ENCODE peak calls at places on chromosomes 3 and 15, in four cellular contexts. Y is kidney epithelial cell, R is heart left ventricle, E is IMR-90. M is an unnamed sample.

GRCh38 chr3:27643355-27643754 is 78.8 kb downstream of the EOMES start:
- DNase-seq in Y (no peak), R (no peak), E (peak), M (no peak)

GRCh38 chr3:186365202-186365974 is 3.4 kb upstream of the DGKG start:
- DNase-seq in Y (no peak), R (peak), E (peak), M (no peak)

GRCh38 chr3:13009132-13009945 is 63.9 kb downstream of the IQSEC1 start:
- DNase-seq in Y (no peak), R (peak), E (no peak), M (no peak)

GRCh38 chr3:29057326-29057725 is 223.5 kb upstream of the RBMS3 start:
- DNase-seq in Y (peak), R (no peak), E (peak), M (no peak)

GRCh38 chr15:71411538-71412482 is 296.5 kb downstream of the THSD4 start:
- DNase-seq in Y (peak), R (no peak), E (peak), M (no peak)

GRCh38 chr15:91271565-91272153 is 171.6 kb downstream of the SV2B start:
- DNase-seq in Y (peak), R (peak), E (peak), M (peak)

GRCh38 chr15:40340740-40341400 is at the start of gene CCDC9B:
- DNase-seq in Y (peak), R (peak), E (peak), M (peak)

GRCh38 chr15:29675791-29676301 is 146.4 kb downstream of the TJP1 start:
- DNase-seq in Y (no peak), R (no peak), E (no peak), M (no peak)

GRCh38 chr15:36579792-36580431 is 486 bp downstream of the CDIN1 start:
- DNase-seq in Y (no peak), R (peak), E (no peak), M (no peak)

GRCh38 chr3:38002291-38002876 is 11.8 kb downstream of the VILL start:
- DNase-seq in Y (no peak), R (peak), E (no peak), M (no peak)

GRCh38 chr3:122794779-122795673 is at the start of gene SLC49A4:
- DNase-seq in Y (peak), R (peak), E (peak), M (peak)

GRCh38 chr3:13894096-13894811 is 14.4 kb upstream of the WNT7A start:
- DNase-seq in Y (no peak), R (no peak), E (no peak), M (no peak)

GRCh38 chr3:46994801-46995731 is 15.6 kb downstream of the NBEAL2 start:
- DNase-seq in Y (no peak), R (peak), E (no peak), M (no peak)

GRCh38 chr3:114121996-114122709 is 56.7 kb downstream of the DRD3 start:
- DNase-seq in Y (no peak), R (no peak), E (peak), M (peak)

GRCh38 chr15:58525926-58526538 is 94.2 kb downstream of the LIPC start:
- DNase-seq in Y (no peak), R (no peak), E (no peak), M (no peak)

GRCh38 chr3:73669268-73669667 is 44.5 kb upstream of the PDZRN3 start:
- DNase-seq in Y (no peak), R (no peak), E (peak), M (no peak)

DNA sequence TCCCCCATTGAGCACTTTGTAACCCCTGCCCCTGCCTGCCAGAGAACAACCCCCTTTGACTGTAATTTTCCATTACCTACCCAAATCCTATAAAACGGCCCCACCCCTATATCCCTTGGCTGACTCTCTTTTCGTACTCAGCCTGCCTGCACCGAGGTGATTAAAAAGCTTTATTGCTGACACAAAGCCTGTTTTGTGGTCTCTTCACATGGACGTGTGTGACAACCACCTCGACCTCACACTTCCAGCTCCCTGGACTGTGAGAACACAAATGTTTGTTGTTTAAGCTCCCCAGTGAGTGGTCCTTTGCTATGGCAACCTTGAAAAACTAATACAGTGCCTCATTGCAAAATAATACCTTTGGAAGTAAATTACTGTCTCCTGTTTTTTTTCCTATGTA is 299.2 kb upstream of the POU1F1 start:
- DNase-seq in Y (no peak), R (no peak), E (no peak), M (peak)
- TF ChIP-seq CTCF in Y (no peak), R (no peak), E (no peak), M (no peak)

DNA sequence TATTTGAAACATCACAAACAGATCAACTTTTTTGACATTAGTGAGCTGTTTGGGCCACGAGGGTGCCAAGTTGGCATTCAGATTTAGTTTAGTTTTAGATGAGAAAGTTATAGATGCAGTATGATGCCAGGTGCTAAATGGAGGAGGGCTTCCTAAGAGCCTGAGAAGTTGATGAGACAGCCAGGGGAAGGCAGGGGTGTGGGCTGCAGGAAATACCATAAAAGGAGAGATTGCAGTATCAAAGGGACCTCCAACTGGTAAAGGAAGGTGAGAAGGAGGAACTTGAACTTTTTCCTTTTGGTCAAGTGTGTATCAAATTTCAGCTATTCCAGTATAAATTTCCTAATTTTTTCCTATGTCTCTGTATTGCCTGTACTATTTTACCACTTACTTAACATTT is 2.0 kb upstream of the TNIK start:
- DNase-seq in Y (no peak), R (no peak), E (no peak), M (no peak)
- H3K4me3 ChIP-seq in Y (no peak), R (no peak), E (no peak), M (no peak)

GRCh38 chr3:71879089-71879488 is 94.1 kb upstream of the PROK2 start:
- DNase-seq in Y (no peak), R (no peak), E (no peak), M (no peak)
- TF ChIP-seq CTCF in Y (no peak), R (no peak), E (no peak), M (no peak)

DNA sequence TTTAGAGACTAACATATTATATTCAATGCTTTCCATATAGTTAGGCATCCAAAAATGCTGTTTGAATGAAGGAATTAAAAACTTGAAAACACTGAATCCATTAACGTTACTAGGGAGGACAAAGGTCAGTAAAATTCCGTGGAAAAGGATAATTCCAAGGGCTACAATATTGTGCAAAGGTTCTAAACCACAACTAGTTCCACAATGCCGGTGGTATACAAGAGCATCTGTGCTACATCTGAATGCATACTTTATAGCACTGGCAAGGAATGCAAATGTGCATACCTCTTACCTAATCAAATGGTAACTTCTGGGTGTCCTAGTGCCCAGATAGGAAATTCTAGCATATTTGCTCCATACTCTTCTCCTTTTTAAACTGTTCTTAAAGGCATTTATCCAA is 2.2 kb downstream of the ICE2 start:
- DNase-seq in Y (no peak), R (no peak), E (peak), M (no peak)
- H3K4me3 ChIP-seq in Y (no peak), R (no peak), E (no peak), M (peak)

DNA sequence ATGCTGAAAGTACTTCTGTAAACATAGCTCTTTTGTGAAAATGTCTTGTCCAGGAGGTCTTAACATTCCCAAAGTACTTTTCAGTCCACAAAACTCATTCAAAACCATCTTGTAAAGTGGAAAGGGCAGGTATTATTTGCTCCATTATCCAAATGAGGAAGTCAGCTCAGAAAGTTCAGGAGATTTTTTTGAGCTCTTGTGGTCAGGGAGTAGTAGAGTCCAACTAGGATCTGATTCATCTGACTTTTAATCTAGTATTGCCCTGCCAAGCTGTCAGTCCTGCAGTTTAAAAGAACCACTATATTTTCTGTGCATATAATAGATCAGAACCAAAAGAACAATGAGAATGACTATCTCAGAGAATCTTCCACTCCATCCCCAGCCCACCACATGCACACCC is 83.5 kb downstream of the FOXB1 start:
- DNase-seq in Y (no peak), R (no peak), E (no peak), M (no peak)
- TF ChIP-seq CTCF in Y (no peak), R (no peak), E (no peak), M (no peak)

GRCh38 chr3:125062904-125063618 is 7.3 kb upstream of the HEG1 start:
- DNase-seq in Y (peak), R (no peak), E (peak), M (no peak)
- H3K4me3 ChIP-seq in Y (no peak), R (no peak), E (no peak), M (no peak)

M was measured in retinal pigment epithelial cell.